ENCODE peak calls at places on chromosome 11, in seven cellular contexts. P, C, R, G, J, O and M are unnamed samples.

GRCh38 chr11:93143800-93144199 is 54.0 kb downstream of the SLC36A4 start:
- DNase-seq in J (no peak), P (no peak), O (no peak), G (no peak), R (no peak), C (no peak), M (no peak)

GRCh38 chr11:27076121-27076589 is 35.5 kb downstream of the BBOX1 start:
- DNase-seq in J (peak), C (no peak), P (no peak), O (peak), G (no peak), R (no peak), M (no peak)

GRCh38 chr11:9263840-9264380 is 1.2 kb downstream of the DENND5A start:
- DNase-seq in G (no peak), J (no peak), C (no peak), O (no peak), R (no peak), P (no peak), M (no peak)

GRCh38 chr11:13669544-13670488 is 1.3 kb downstream of the FAR1 start:
- DNase-seq in O (no peak), J (no peak), C (no peak), R (no peak), G (no peak), P (no peak), M (no peak)

GRCh38 chr11:44416776-44417175 is 106.8 kb upstream of the ALX4 start:
- DNase-seq in C (no peak), P (no peak), J (no peak), G (no peak), O (no peak), R (no peak), M (no peak)

GRCh38 chr11:28318861-28319260 is 210.7 kb downstream of the METTL15 start:
- DNase-seq in P (no peak), G (no peak), C (no peak), O (no peak), R (no peak), J (no peak), M (no peak)

GRCh38 chr11:74057251-74058151 is 48.6 kb upstream of the UCP3 start:
- DNase-seq in P (peak), R (no peak), G (no peak), O (no peak), J (peak), C (no peak), M (no peak)

GRCh38 chr11:69948256-69949141 is 129.3 kb upstream of the FGF3 start:
- DNase-seq in J (peak), C (peak), R (no peak), P (no peak), O (peak), G (peak), M (peak)

GRCh38 chr11:96905663-96906062 is 515.9 kb downstream of the JRKL start:
- DNase-seq in R (no peak), C (no peak), P (no peak), J (no peak), G (no peak), O (no peak), M (no peak)

GRCh38 chr11:58933661-58934060 is 5.6 kb upstream of the GLYATL1 start:
- DNase-seq in P (no peak), C (no peak), J (no peak), O (no peak), R (no peak), G (no peak), M (no peak)

GRCh38 chr11:72770799-72771198 is 18.6 kb upstream of the ARAP1 start:
- DNase-seq in R (no peak), J (no peak), P (no peak), C (no peak), O (no peak), G (no peak), M (no peak)

GRCh38 chr11:57222239-57222638 is 14.8 kb downstream of the APLNR start:
- DNase-seq in O (no peak), G (no peak), P (no peak), J (no peak), C (no peak), R (no peak), M (no peak)

GRCh38 chr11:61694971-61695706 is 14.9 kb downstream of the DAGLA start:
- DNase-seq in O (peak), R (peak), J (no peak), G (peak), C (no peak), P (no peak), M (peak)

GRCh38 chr11:93652161-93652597 is 9.3 kb upstream of the CEP295 start:
- DNase-seq in G (no peak), C (peak), J (peak), O (peak), R (no peak), P (peak), M (no peak)

GRCh38 chr11:75554258-75555022 is 7.6 kb upstream of the SERPINH1 start:
- DNase-seq in P (peak), G (peak), J (peak), R (peak), O (peak), C (peak), M (no peak)

GRCh38 chr11:116287866-116288265 is 484.9 kb downstream of the BUD13 start:
- DNase-seq in O (no peak), C (no peak), R (no peak), P (no peak), G (no peak), J (no peak), M (no peak)

GRCh38 chr11:131169057-131169456 is 201.4 kb upstream of the NTM start:
- DNase-seq in R (no peak), O (no peak), C (no peak), G (no peak), J (no peak), P (no peak), M (no peak)

GRCh38 chr11:126838779-126839178 is 161.8 kb downstream of the KIRREL3 start:
- DNase-seq in C (no peak), O (no peak), R (no peak), J (no peak), G (no peak), P (no peak), M (no peak)

GRCh38 chr11:124869331-124869730 is 4.1 kb downstream of the ROBO3 start:
- DNase-seq in O (no peak), C (no peak), J (no peak), P (no peak), G (no peak), R (no peak), M (no peak)

GRCh38 chr11:68271023-68271780 is 571 bp downstream of the C11orf24 start:
- DNase-seq in J (peak), G (peak), R (peak), O (peak), C (peak), P (peak), M (peak)

GRCh38 chr11:122398167-122398566 is 257.4 kb upstream of the UBASH3B start:
- DNase-seq in O (no peak), C (no peak), P (no peak), J (no peak), R (no peak), G (no peak), M (no peak)
- H3K4me3 ChIP-seq in O (no peak), C (no peak), P (no peak), J (no peak), R (no peak), G (no peak), M (no peak)

GRCh38 chr11:114257621-114258558 is 38.3 kb upstream of the NNMT start:
- DNase-seq in O (peak), C (peak), G (peak), P (no peak), R (peak), J (no peak), M (peak)
- TF ChIP-seq CTCF in O (no peak), C (peak), G (peak), P (no peak), R (peak), J (peak), M (no peak)

DNA sequence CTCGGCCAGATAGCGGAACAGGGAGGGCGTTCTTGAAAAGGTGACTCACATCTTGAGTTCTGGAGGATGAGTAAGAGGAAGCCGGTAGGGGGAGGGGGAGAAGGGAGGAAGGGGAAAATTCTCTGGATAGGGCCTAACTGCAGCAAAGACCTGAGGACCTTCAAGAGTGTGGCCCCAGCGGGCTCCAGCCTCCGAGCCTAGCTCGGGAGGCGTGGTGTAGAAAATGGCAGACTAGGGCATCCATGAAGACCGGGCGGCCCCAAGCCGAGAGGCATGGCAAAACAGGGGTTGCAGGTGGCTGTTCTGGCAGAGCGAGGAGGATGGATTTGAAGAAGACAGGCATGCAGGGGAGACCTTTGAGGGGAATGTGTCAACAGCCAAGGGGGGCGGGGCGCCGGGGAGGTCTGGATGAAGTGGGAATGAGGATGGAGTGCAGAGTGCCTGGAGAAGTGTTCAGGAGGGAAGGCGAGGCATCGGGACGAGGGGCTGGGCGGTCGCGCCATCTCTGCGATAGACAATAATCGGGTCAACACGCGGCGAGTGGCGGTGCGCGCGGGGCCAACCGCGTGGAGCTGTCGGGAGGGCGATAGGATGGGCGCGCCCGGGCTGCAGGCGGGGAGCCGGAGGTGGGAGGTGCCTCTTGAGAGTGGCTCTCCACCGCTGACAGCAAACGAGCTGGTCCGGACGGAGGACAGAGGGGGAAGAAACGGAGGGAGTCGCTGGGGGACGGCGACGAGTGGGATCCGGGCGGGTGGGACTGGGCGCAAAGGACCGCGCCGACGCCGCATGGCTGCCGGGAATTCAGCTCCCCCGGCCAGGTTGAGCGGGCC is 40.0 kb upstream of the CREB3L1 start:
- DNase-seq in P (peak), J (peak), G (peak), O (peak), C (peak), R (peak), M (peak)
- H3K4me3 ChIP-seq in P (peak), J (peak), G (peak), O (no peak), C (peak), R (peak), M (peak)

GRCh38 chr11:134246100-134246499 is 7.1 kb downstream of the THYN1 start:
- DNase-seq in G (no peak), O (no peak), P (no peak), R (no peak), J (no peak), C (no peak), M (no peak)

GRCh38 chr11:134246678-134247077 is 6.5 kb downstream of the THYN1 start:
- DNase-seq in P (no peak), J (no peak), R (no peak), O (no peak), C (no peak), G (no peak), M (no peak)

GRCh38 chr11:134245434-134245833 is 7.7 kb downstream of the THYN1 start:
- DNase-seq in C (no peak), R (no peak), O (no peak), G (no peak), J (no peak), P (no peak), M (no peak)

GRCh38 chr11:134243913-134244312 is 9.2 kb downstream of the THYN1 start:
- DNase-seq in J (no peak), G (no peak), O (no peak), R (no peak), C (no peak), P (no peak), M (no peak)

DNA sequence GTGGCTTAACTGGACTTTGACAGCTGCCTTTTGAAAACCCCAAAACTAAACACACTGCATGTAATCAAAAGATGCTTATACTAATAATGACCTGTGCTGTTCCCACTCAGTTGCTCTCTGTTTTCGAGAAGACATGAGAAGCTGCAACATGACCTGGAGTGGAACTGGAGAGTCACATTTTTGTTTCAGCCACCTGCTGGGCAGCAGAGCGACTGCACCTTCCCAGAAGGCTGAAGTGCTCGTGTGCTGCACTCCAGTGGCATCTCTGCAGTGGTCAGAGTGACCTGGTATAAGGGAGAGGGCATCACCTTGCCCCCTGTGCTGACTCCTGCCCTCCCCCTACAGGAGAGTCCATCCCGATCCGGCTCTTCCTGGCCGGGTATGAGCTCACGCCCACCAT is 8.6 kb downstream of the THYN1 start:
- DNase-seq in R (no peak), G (no peak), J (no peak), P (no peak), C (peak), O (no peak), M (peak)
- TF ChIP-seq CTCF in R (peak), G (peak), J (peak), P (peak), C (peak), O (no peak), M (peak)

DNA sequence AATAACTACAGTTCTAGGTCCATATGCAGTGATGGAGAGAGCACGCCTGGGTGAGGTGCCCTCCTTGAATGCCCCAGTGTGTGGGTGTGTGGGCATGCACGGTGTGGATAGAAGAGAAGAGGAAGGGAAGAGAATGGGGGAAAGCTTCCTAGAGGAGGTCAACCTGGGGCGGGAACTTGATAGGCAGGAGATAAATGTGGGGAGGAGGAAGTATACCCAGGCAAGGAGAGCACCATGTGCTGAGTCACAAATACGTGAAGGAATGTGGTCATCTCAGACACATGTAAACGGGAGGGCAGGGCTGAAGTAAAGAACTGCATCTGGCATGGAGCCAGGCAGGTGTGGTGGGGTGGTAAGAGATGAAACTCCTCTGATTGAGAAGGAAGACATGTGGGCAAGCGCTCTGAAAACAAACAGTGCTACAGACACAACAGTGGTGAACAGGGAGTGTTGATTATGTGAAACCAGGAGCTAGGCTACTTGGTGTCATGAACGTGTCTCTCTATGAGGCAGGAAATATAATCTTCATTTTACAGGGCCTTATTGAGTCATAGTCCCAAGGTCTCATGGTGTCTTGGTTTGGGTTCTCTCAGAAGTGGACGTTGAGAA is 61.5 kb upstream of the EED start:
- DNase-seq in C (peak), P (no peak), O (no peak), G (no peak), J (no peak), R (no peak), M (no peak)
- H3K4me3 ChIP-seq in C (no peak), P (no peak), O (no peak), G (no peak), J (no peak), R (no peak), M (no peak)